ENCODE peak calls at places on chromosome 11, in ten cellular contexts. B is pancreas; N is CD8-positive, alpha-beta T cell; Y is CD8-positive, alpha-beta memory T cell; C is fibroblast of lung; A is HCT116; L is trophoblast cell; R is lung; S is IMR-90; U is adrenal gland. G is an unnamed sample.

GRCh38 chr11:85299247-85299646 is 327.9 kb downstream of the DLG2 start:
- DNase-seq in B (no peak), N (no peak), Y (no peak), C (peak; percentile 11), A (no peak), L (no peak), R (no peak), S (no peak), U (no peak), G (no peak)

GRCh38 chr11:72333657-72334056 is 89.7 kb upstream of the PHOX2A start:
- DNase-seq in B (no peak), N (no peak), Y (no peak), C (peak; percentile 36), A (no peak), L (no peak), R (no peak), S (no peak), U (no peak), G (no peak)

GRCh38 chr11:10429526-10429925 is 25.5 kb upstream of the AMPD3 start:
- DNase-seq in B (no peak), N (no peak), Y (no peak), C (no peak), A (no peak), L (no peak), R (no peak), S (no peak), U (no peak), G (no peak)

GRCh38 chr11:122727101-122727929 is 71.8 kb downstream of the UBASH3B start:
- DNase-seq in B (no peak), N (peak; percentile 27), Y (no peak), C (no peak), A (no peak), L (peak; percentile 35), R (no peak), S (no peak), U (no peak), G (no peak)

GRCh38 chr11:131893103-131893502 is 522.7 kb downstream of the NTM start:
- DNase-seq in B (no peak), N (no peak), Y (no peak), C (no peak), A (no peak), L (no peak), R (no peak), S (no peak), U (no peak), G (no peak)

GRCh38 chr11:30015725-30016449 is 943 bp downstream of the KCNA4 start:
- DNase-seq in B (no peak), N (no peak), Y (no peak), C (no peak), A (no peak), L (no peak), R (no peak), S (no peak), U (no peak), G (no peak)

GRCh38 chr11:102237096-102237735 is 80.1 kb upstream of the BIRC3 start:
- DNase-seq in B (no peak), N (no peak), Y (no peak), C (peak; percentile 89), A (no peak), L (no peak), R (no peak), S (peak; percentile 62), U (no peak), G (no peak)

GRCh38 chr11:126871792-126872191 is 128.8 kb downstream of the KIRREL3 start:
- DNase-seq in B (no peak), N (no peak), Y (no peak), C (no peak), A (no peak), L (no peak), R (no peak), S (peak; percentile 20), U (no peak), G (no peak)

GRCh38 chr11:69265210-69265609 is 28.7 kb upstream of the MYEOV start:
- DNase-seq in B (no peak), N (no peak), Y (no peak), C (no peak), A (no peak), L (no peak), R (no peak), S (no peak), U (no peak), G (no peak)

GRCh38 chr11:15213471-15214231 is 98.9 kb downstream of the INSC start:
- DNase-seq in B (no peak), N (no peak), Y (no peak), C (no peak), A (no peak), L (no peak), R (no peak), S (no peak), U (no peak), G (no peak)

GRCh38 chr11:14502039-14502438 is 2.4 kb upstream of the COPB1 start:
- DNase-seq in B (no peak), N (no peak), Y (no peak), C (no peak), A (no peak), L (no peak), R (no peak), S (no peak), U (no peak), G (no peak)

GRCh38 chr11:35177370-35177769 is 38.4 kb downstream of the CD44 start:
- DNase-seq in B (no peak), N (no peak), Y (no peak), C (peak; percentile 88), A (no peak), L (no peak), R (no peak), S (peak; percentile 68), U (no peak), G (no peak)

GRCh38 chr11:130428271-130428670 is at the start of gene ADAMTS8:
- DNase-seq in B (no peak), N (no peak), Y (no peak), C (no peak), A (no peak), L (no peak), R (no peak), S (no peak), U (no peak), G (no peak)

GRCh38 chr11:118406599-118407166 is 5.3 kb downstream of the ATP5MG start:
- DNase-seq in B (no peak), N (no peak), Y (no peak), C (peak; percentile 25), A (no peak), L (no peak), R (no peak), S (peak; percentile 39), U (no peak), G (no peak)

GRCh38 chr11:42329930-42330555 is 870.6 kb upstream of the LRRC4C start:
- DNase-seq in B (no peak), N (no peak), Y (no peak), C (peak; percentile 81), A (no peak), L (no peak), R (no peak), S (no peak), U (no peak), G (no peak)
- H3K9me3 ChIP-seq in B (no peaks in the 10 kb centered on the region), N (no peaks in the 10 kb centered on the region), Y (no peaks in the 10 kb centered on the region), C (no peaks in the 10 kb centered on the region), A (peaks cover 19% of the 10 kb centered on the region), L (peaks cover 6% of the 10 kb centered on the region), R (peaks cover 3% of the 10 kb centered on the region), S (no peaks in the 10 kb centered on the region), U (no peaks in the 10 kb centered on the region), G (no peaks in the 10 kb centered on the region)

GRCh38 chr11:114605370-114605769 is 9.8 kb upstream of the NXPE4 start:
- DNase-seq in B (no peak), N (no peak), Y (no peak), C (no peak), A (no peak), L (no peak), R (no peak), S (no peak), U (no peak), G (no peak)
- H3K9me3 ChIP-seq in B (no peaks in the 10 kb centered on the region), N (no peaks in the 10 kb centered on the region), Y (no peaks in the 10 kb centered on the region), C (no peaks in the 10 kb centered on the region), A (no peaks in the 10 kb centered on the region), L (no peaks in the 10 kb centered on the region), R (no peaks in the 10 kb centered on the region), S (no peaks in the 10 kb centered on the region), U (no peaks in the 10 kb centered on the region), G (peaks cover 3% of the 10 kb centered on the region)

GRCh38 chr11:70397336-70397982 is 870 bp upstream of the CTTN start:
- DNase-seq in B (peak; percentile 9), N (no peak), Y (no peak), C (peak; percentile 20), A (peak; percentile 13), L (no peak), R (no peak), S (peak; percentile 30), U (no peak), G (no peak)

GRCh38 chr11:70398834-70399680 is 728 bp downstream of the CTTN start:
- DNase-seq in B (peak; percentile 16), N (no peak), Y (no peak), C (no peak), A (no peak), L (peak; percentile 53), R (peak; percentile 39), S (no peak), U (peak; percentile 48), G (no peak)

GRCh38 chr11:70397983-70398833 is at the start of gene CTTN:
- DNase-seq in B (peak; percentile 78), N (peak; percentile 46), Y (peak; percentile 50), C (peak; percentile 84), A (peak; percentile 71), L (peak; percentile 90), R (peak; percentile 75), S (peak; percentile 85), U (peak; percentile 86), G (peak; percentile 14)

GRCh38 chr11:70400643-70401042 is 2.3 kb downstream of the CTTN start:
- DNase-seq in B (no peak), N (no peak), Y (no peak), C (no peak), A (no peak), L (no peak), R (no peak), S (no peak), U (no peak), G (no peak)

DNA sequence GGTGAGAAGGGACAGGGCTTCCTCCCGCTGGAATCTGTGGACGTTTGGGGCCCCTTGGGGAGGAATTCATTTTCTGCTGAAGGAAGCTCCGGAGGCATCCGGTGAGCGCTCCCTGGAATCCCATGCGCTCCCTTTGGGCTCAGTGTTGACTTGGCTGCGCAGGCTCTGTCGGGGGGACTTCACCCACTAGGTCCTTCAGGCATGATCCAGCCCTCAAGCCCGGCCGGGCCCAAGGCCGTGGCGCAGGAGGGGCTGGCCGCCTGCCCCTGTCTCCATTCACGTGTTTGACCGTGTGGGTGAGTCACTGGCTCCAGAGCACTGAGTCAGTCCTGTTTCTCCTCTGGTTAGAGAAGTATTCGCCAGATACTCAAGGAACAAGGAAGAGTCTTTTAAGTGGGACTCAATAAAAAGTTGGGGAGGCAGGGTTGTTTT is 1.4 kb downstream of the CTTN start:
- DNase-seq in B (peak; percentile 83), N (no peak), Y (no peak), C (peak; percentile 97), A (peak; percentile 87), L (peak; percentile 90), R (peak; percentile 84), S (peak; percentile 97), U (peak; percentile 93), G (no peak)
- H3K9me3 ChIP-seq in B (no peaks in the 10 kb centered on the region), N (no peaks in the 10 kb centered on the region), Y (no peaks in the 10 kb centered on the region), C (no peaks in the 10 kb centered on the region), A (no peaks in the 10 kb centered on the region), L (no peaks in the 10 kb centered on the region), R (no peaks in the 10 kb centered on the region), S (no peaks in the 10 kb centered on the region), U (no peaks in the 10 kb centered on the region), G (no peaks in the 10 kb centered on the region)

DNA sequence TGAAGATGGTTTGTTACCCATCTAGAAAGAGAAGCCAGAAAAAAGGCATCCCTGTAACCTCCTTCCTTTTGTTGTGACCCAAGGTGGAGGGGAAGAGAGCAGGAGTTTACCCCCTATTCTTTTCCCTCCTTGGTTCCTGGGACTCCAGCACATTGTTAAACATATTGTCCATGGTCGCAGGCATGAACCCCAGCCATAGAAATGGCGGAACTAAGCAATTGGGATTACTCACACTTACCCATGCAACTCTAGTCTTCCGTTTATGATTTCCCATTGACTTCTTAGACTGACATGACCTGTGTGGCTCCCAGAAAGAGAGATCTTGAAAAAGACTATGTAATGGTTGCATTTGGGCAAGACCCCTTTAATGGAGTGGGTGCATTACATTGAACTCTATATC is 45.4 kb downstream of the OR4C46 start:
- DNase-seq in B (no peak), N (no peak), Y (no peak), C (no peak), A (no peak), L (no peak), R (no peak), S (no peak), U (no peak), G (no peak)
- H3K9me3 ChIP-seq in B (no peaks in the 10 kb centered on the region), N (no peaks in the 10 kb centered on the region), Y (no peaks in the 10 kb centered on the region), C (no peaks in the 10 kb centered on the region), A (no peaks in the 10 kb centered on the region), L (peaks cover 1% of the 10 kb centered on the region), R (peaks cover 9% of the 10 kb centered on the region), S (peaks cover 2% of the 10 kb centered on the region), U (no peaks in the 10 kb centered on the region), G (no peaks in the 10 kb centered on the region)

G was measured in T-helper 17 cell.